ENCODE peak calls at places on chromosome 12, in five cellular contexts. One of them, this sample, is unnamed.

GRCh38 chr12:102618197-102618897 is 138.0 kb upstream of the IGF1 start:
- DNase-seq in epithelial cell of proximal tubule: no peak
- DNase-seq in foreskin fibroblast: no peak
- DNase-seq in IMR-90: no peak
- DNase-seq in fibroblast of lung: no peak
- DNase-seq in this sample: no peak

GRCh38 chr12:77049767-77050353 is 15.5 kb downstream of the E2F7 start:
- DNase-seq in epithelial cell of proximal tubule: no peak
- DNase-seq in foreskin fibroblast: peak; percentile 77
- DNase-seq in IMR-90: peak; percentile 70
- DNase-seq in fibroblast of lung: peak; percentile 82
- DNase-seq in this sample: peak; percentile 84

GRCh38 chr12:90343966-90344365 is 611.0 kb downstream of the CCER1 start:
- DNase-seq in epithelial cell of proximal tubule: no peak
- DNase-seq in foreskin fibroblast: no peak
- DNase-seq in IMR-90: no peak
- DNase-seq in fibroblast of lung: no peak
- DNase-seq in this sample: no peak

GRCh38 chr12:115075552-115076170 is 391.7 kb upstream of the TBX3 start:
- DNase-seq in epithelial cell of proximal tubule: no peak
- DNase-seq in foreskin fibroblast: no peak
- DNase-seq in IMR-90: no peak
- DNase-seq in fibroblast of lung: no peak
- DNase-seq in this sample: peak; percentile 5

GRCh38 chr12:117036046-117036445 is 63.2 kb downstream of the TESC start:
- DNase-seq in epithelial cell of proximal tubule: no peak
- DNase-seq in foreskin fibroblast: no peak
- DNase-seq in IMR-90: no peak
- DNase-seq in fibroblast of lung: no peak
- DNase-seq in this sample: no peak

GRCh38 chr12:103353913-103354312 is 141.9 kb downstream of the C12orf42 start:
- DNase-seq in epithelial cell of proximal tubule: no peak
- DNase-seq in foreskin fibroblast: no peak
- DNase-seq in IMR-90: no peak
- DNase-seq in fibroblast of lung: no peak
- DNase-seq in this sample: no peak

GRCh38 chr12:132279184-132279889 is 50.1 kb downstream of the GALNT9 start:
- DNase-seq in epithelial cell of proximal tubule: no peak
- DNase-seq in foreskin fibroblast: no peak
- DNase-seq in IMR-90: peak; percentile 9
- DNase-seq in fibroblast of lung: peak; percentile 31
- DNase-seq in this sample: peak; percentile 85

GRCh38 chr12:20024194-20024593 is 344.1 kb upstream of the PDE3A start:
- DNase-seq in epithelial cell of proximal tubule: no peak
- DNase-seq in foreskin fibroblast: peak; percentile 68
- DNase-seq in IMR-90: no peak
- DNase-seq in fibroblast of lung: peak; percentile 52
- DNase-seq in this sample: peak; percentile 66

GRCh38 chr12:97555547-97556200 is 93.1 kb downstream of the RMST start:
- DNase-seq in epithelial cell of proximal tubule: no peak
- DNase-seq in foreskin fibroblast: no peak
- DNase-seq in IMR-90: no peak
- DNase-seq in fibroblast of lung: no peak
- DNase-seq in this sample: no peak

GRCh38 chr12:77772606-77773298 is 57.9 kb upstream of the NAV3 start:
- DNase-seq in epithelial cell of proximal tubule: no peak
- DNase-seq in foreskin fibroblast: no peak
- DNase-seq in IMR-90: no peak
- DNase-seq in fibroblast of lung: no peak
- DNase-seq in this sample: no peak

GRCh38 chr12:115895247-115895646 is 382.2 kb downstream of the MED13L start:
- DNase-seq in epithelial cell of proximal tubule: no peak
- DNase-seq in foreskin fibroblast: peak; percentile 25
- DNase-seq in IMR-90: no peak
- DNase-seq in fibroblast of lung: no peak
- DNase-seq in this sample: peak; percentile 9

GRCh38 chr12:116881325-116881866 is at the start of gene HRK:
- DNase-seq in epithelial cell of proximal tubule: no peak
- DNase-seq in foreskin fibroblast: no peak
- DNase-seq in IMR-90: no peak
- DNase-seq in fibroblast of lung: no peak
- DNase-seq in this sample: peak; percentile 27

GRCh38 chr12:42539696-42540095 is 49.9 kb downstream of the PRICKLE1 start:
- DNase-seq in epithelial cell of proximal tubule: no peak
- DNase-seq in foreskin fibroblast: peak; percentile 30
- DNase-seq in IMR-90: no peak
- DNase-seq in fibroblast of lung: no peak
- DNase-seq in this sample: no peak

GRCh38 chr12:5614206-5614605 is 182.3 kb downstream of the NTF3 start:
- DNase-seq in epithelial cell of proximal tubule: no peak
- DNase-seq in foreskin fibroblast: peak; percentile 8
- DNase-seq in IMR-90: peak; percentile 4
- DNase-seq in fibroblast of lung: no peak
- DNase-seq in this sample: no peak

GRCh38 chr12:51077930-51078329 is 5.5 kb downstream of the CSRNP2 start:
- DNase-seq in epithelial cell of proximal tubule: no peak
- DNase-seq in foreskin fibroblast: peak; percentile 64
- DNase-seq in IMR-90: peak; percentile 46
- DNase-seq in fibroblast of lung: peak; percentile 27
- DNase-seq in this sample: peak; percentile 53

GRCh38 chr12:38137716-38138115 is 178.9 kb upstream of the ALG10B start:
- DNase-seq in epithelial cell of proximal tubule: no peak
- DNase-seq in foreskin fibroblast: no peak
- DNase-seq in IMR-90: no peak
- DNase-seq in fibroblast of lung: no peak
- DNase-seq in this sample: no peak

GRCh38 chr12:132099739-132100138 is 44.4 kb downstream of the DDX51 start:
- DNase-seq in epithelial cell of proximal tubule: no peak
- DNase-seq in foreskin fibroblast: no peak
- DNase-seq in IMR-90: no peak
- DNase-seq in fibroblast of lung: no peak
- DNase-seq in this sample: no peak

GRCh38 chr12:98973395-98973794 is 328.3 kb downstream of the APAF1 start:
- DNase-seq in epithelial cell of proximal tubule: peak; percentile 19
- DNase-seq in foreskin fibroblast: peak; percentile 4
- DNase-seq in IMR-90: no peak
- DNase-seq in fibroblast of lung: peak; percentile 42
- DNase-seq in this sample: peak; percentile 6

GRCh38 chr12:116059901-116060300 is 217.6 kb downstream of the MED13L start:
- DNase-seq in epithelial cell of proximal tubule: no peak
- DNase-seq in foreskin fibroblast: no peak
- DNase-seq in IMR-90: no peak
- DNase-seq in fibroblast of lung: no peak
- DNase-seq in this sample: no peak

GRCh38 chr12:104526751-104527150 is 70.0 kb downstream of the CHST11 start:
- DNase-seq in epithelial cell of proximal tubule: no peak
- DNase-seq in foreskin fibroblast: no peak
- DNase-seq in IMR-90: no peak
- DNase-seq in fibroblast of lung: no peak
- DNase-seq in this sample: no peak

GRCh38 chr12:99053599-99054362 is 408.7 kb downstream of the APAF1 start:
- DNase-seq in epithelial cell of proximal tubule: no peak
- DNase-seq in foreskin fibroblast: no peak
- DNase-seq in IMR-90: no peak
- DNase-seq in fibroblast of lung: peak; percentile 4
- DNase-seq in this sample: no peak

GRCh38 chr12:50841654-50842531 is 833 bp upstream of the TMPRSS12 start:
- DNase-seq in epithelial cell of proximal tubule: no peak
- DNase-seq in foreskin fibroblast: no peak
- DNase-seq in IMR-90: no peak
- DNase-seq in fibroblast of lung: no peak
- DNase-seq in this sample: no peak

GRCh38 chr12:51217968-51218606 is at the start of gene POU6F1:
- DNase-seq in epithelial cell of proximal tubule: no peak
- DNase-seq in foreskin fibroblast: peak; percentile 93
- DNase-seq in IMR-90: peak; percentile 76
- DNase-seq in fibroblast of lung: peak; percentile 81
- DNase-seq in this sample: peak; percentile 79

GRCh38 chr12:21169878-21170472 is 39.0 kb downstream of the SLCO1B1 start:
- DNase-seq in epithelial cell of proximal tubule: no peak
- DNase-seq in foreskin fibroblast: peak; percentile 13
- DNase-seq in IMR-90: peak; percentile 25
- DNase-seq in fibroblast of lung: peak; percentile 37
- DNase-seq in this sample: peak; percentile 69

GRCh38 chr12:25433581-25434325 is 119.3 kb downstream of the LMNTD1 start:
- DNase-seq in epithelial cell of proximal tubule: no peak
- DNase-seq in foreskin fibroblast: peak; percentile 50
- DNase-seq in IMR-90: peak; percentile 52
- DNase-seq in fibroblast of lung: peak; percentile 30
- DNase-seq in this sample: peak; percentile 61

GRCh38 chr12:6263931-6264330 is 46.6 kb upstream of the PLEKHG6 start:
- DNase-seq in epithelial cell of proximal tubule: no peak
- DNase-seq in foreskin fibroblast: peak; percentile 20
- DNase-seq in IMR-90: peak; percentile 52
- DNase-seq in fibroblast of lung: no peak
- DNase-seq in this sample: peak; percentile 84

GRCh38 chr12:23055004-23055403 is 430.0 kb downstream of the ETNK1 start:
- DNase-seq in epithelial cell of proximal tubule: no peak
- DNase-seq in foreskin fibroblast: no peak
- DNase-seq in IMR-90: peak; percentile 7
- DNase-seq in fibroblast of lung: peak; percentile 22
- DNase-seq in this sample: peak; percentile 33

GRCh38 chr12:52025301-52026172 is 18.8 kb downstream of the TAMALIN start:
- DNase-seq in epithelial cell of proximal tubule: peak; percentile 42
- DNase-seq in foreskin fibroblast: peak; percentile 89
- DNase-seq in IMR-90: peak; percentile 77
- DNase-seq in fibroblast of lung: peak; percentile 86
- DNase-seq in this sample: peak; percentile 88

GRCh38 chr12:57461904-57462306 is 2.3 kb downstream of the GLI1 start:
- DNase-seq in epithelial cell of proximal tubule: no peak
- DNase-seq in foreskin fibroblast: no peak
- DNase-seq in IMR-90: peak; percentile 33
- DNase-seq in fibroblast of lung: no peak
- DNase-seq in this sample: no peak

GRCh38 chr12:103647267-103647666 is 60.2 kb downstream of the STAB2 start:
- DNase-seq in epithelial cell of proximal tubule: peak; percentile 51
- DNase-seq in foreskin fibroblast: peak; percentile 55
- DNase-seq in IMR-90: peak; percentile 59
- DNase-seq in fibroblast of lung: peak; percentile 9
- DNase-seq in this sample: peak; percentile 85

GRCh38 chr12:4809449-4810218 is 89.4 kb downstream of the GALNT8 start:
- DNase-seq in epithelial cell of proximal tubule: no peak
- DNase-seq in foreskin fibroblast: peak; percentile 11
- DNase-seq in IMR-90: no peak
- DNase-seq in fibroblast of lung: no peak
- DNase-seq in this sample: no peak

GRCh38 chr12:95918194-95918993 is 24.0 kb downstream of the CCDC38 start:
- DNase-seq in epithelial cell of proximal tubule: no peak
- DNase-seq in foreskin fibroblast: peak; percentile 68
- DNase-seq in IMR-90: peak; percentile 42
- DNase-seq in fibroblast of lung: peak; percentile 53
- DNase-seq in this sample: peak; percentile 73

GRCh38 chr12:26748741-26749431 is 84.1 kb downstream of the ITPR2 start:
- DNase-seq in epithelial cell of proximal tubule: no peak
- DNase-seq in foreskin fibroblast: peak; percentile 64
- DNase-seq in IMR-90: peak; percentile 70
- DNase-seq in fibroblast of lung: peak; percentile 60
- DNase-seq in this sample: peak; percentile 82

GRCh38 chr12:130334937-130335336 is 2.8 kb upstream of the PIWIL1 start:
- DNase-seq in epithelial cell of proximal tubule: no peak
- DNase-seq in foreskin fibroblast: no peak
- DNase-seq in IMR-90: no peak
- DNase-seq in fibroblast of lung: no peak
- DNase-seq in this sample: no peak

DNA sequence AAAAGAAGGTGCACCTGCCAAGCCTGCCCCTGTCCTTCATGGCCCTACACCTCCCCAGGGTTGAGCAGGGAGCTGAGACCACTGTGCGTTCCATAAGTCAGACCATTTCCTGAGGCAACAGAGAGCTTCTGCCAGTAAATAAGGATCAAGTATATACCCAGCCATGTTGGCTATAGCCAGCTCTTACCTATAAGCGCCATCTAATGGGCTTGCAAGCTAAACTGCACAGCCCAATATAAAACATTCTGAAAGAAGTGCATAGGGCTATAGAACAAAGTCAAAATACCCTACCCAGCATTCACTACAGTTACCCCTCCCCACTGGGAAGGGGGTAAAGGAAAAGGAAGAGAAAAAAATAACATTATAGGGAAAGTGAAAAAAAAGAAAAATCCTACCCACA is 59.3 kb upstream of the SCAF11 start:
- DNase-seq in epithelial cell of proximal tubule: no peak
- DNase-seq in foreskin fibroblast: no peak
- DNase-seq in IMR-90: no peak
- DNase-seq in fibroblast of lung: no peak
- DNase-seq in this sample: peak; percentile 4
- TF ChIP-seq CTCF in epithelial cell of proximal tubule: no peak
- TF ChIP-seq CTCF in foreskin fibroblast: no peak
- TF ChIP-seq CTCF in IMR-90: peak; percentile 7
- TF ChIP-seq CTCF in fibroblast of lung: no peak
- TF ChIP-seq CTCF in this sample: no peak

GRCh38 chr12:86148612-86149011 is 107.6 kb downstream of the MGAT4C start:
- DNase-seq in epithelial cell of proximal tubule: no peak
- DNase-seq in foreskin fibroblast: no peak
- DNase-seq in IMR-90: peak; percentile 29
- DNase-seq in fibroblast of lung: no peak
- DNase-seq in this sample: peak; percentile 53
- TF ChIP-seq CTCF in epithelial cell of proximal tubule: no peak
- TF ChIP-seq CTCF in foreskin fibroblast: no peak
- TF ChIP-seq CTCF in IMR-90: no peak
- TF ChIP-seq CTCF in fibroblast of lung: no peak
- TF ChIP-seq CTCF in this sample: no peak

GRCh38 chr12:14803830-14804160 is 325 bp downstream of the C12orf60 start:
- DNase-seq in epithelial cell of proximal tubule: no peak
- DNase-seq in foreskin fibroblast: no peak
- DNase-seq in IMR-90: no peak
- DNase-seq in fibroblast of lung: no peak
- DNase-seq in this sample: no peak
- TF ChIP-seq CTCF in epithelial cell of proximal tubule: no peak
- TF ChIP-seq CTCF in foreskin fibroblast: no peak
- TF ChIP-seq CTCF in IMR-90: no peak
- TF ChIP-seq CTCF in fibroblast of lung: no peak
- TF ChIP-seq CTCF in this sample: no peak

GRCh38 chr12:68899251-68899771 is 33.7 kb downstream of the CPM start:
- DNase-seq in epithelial cell of proximal tubule: peak; percentile 88
- DNase-seq in foreskin fibroblast: peak; percentile 93
- DNase-seq in IMR-90: peak; percentile 59
- DNase-seq in fibroblast of lung: peak; percentile 52
- DNase-seq in this sample: peak; percentile 93
- TF ChIP-seq CTCF in epithelial cell of proximal tubule: peak; percentile 92
- TF ChIP-seq CTCF in foreskin fibroblast: peak; percentile 83
- TF ChIP-seq CTCF in IMR-90: peak; percentile 46
- TF ChIP-seq CTCF in fibroblast of lung: peak; percentile 52
- TF ChIP-seq CTCF in this sample: peak; percentile 84

DNA sequence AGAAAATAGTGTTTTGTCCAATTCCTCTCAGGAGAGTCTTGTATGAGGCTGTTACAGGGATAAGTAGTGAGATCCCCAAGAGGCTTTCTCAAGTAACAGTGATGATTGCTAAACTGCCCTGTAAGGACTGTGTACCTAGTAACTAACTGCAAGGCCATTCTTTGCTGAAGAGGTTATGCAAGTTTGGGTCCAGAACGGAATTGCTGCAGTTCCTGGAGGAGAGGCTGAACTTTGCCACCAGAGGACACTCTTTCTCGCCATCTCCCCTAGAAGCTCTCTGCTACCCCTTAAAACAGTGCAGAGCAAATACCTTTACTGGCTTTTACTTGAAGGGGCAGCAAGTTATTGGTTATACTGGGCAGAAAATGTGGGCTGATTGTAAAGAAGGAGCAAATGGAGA is 180.0 kb downstream of the RBM19 start:
- DNase-seq in epithelial cell of proximal tubule: no peak
- DNase-seq in foreskin fibroblast: no peak
- DNase-seq in IMR-90: no peak
- DNase-seq in fibroblast of lung: no peak
- DNase-seq in this sample: no peak
- TF ChIP-seq CTCF in epithelial cell of proximal tubule: no peak
- TF ChIP-seq CTCF in foreskin fibroblast: no peak
- TF ChIP-seq CTCF in IMR-90: no peak
- TF ChIP-seq CTCF in fibroblast of lung: no peak
- TF ChIP-seq CTCF in this sample: no peak